ENCODE peak calls at places on chromosomes 12 and 14, in seven cellular contexts. One of them, this sample, is unnamed.

GRCh38 chr12:124786065-124786964 is 77.3 kb downstream of the SCARB1 start:
- DNase-seq in activated naive CD8-positive, alpha-beta T cell treated with anti-CD3 and anti-CD28 coated beads for 36 hours: no peak
- DNase-seq in stimulated activated CD4-positive, alpha-beta T cell treated with anti-CD3 and anti-CD28 coated beads, Interleukin-4, amount 100 ng/mL, for 48 hours: no peak
- DNase-seq in left ventricle myocardium inferior: peak
- DNase-seq in fibroblast of mammary gland: peak
- DNase-seq in WTC11: peak
- DNase-seq in A172: peak
- DNase-seq in this sample: peak

GRCh38 chr14:100334904-100335303 is 11.8 kb downstream of the SLC25A47 start:
- DNase-seq in activated naive CD8-positive, alpha-beta T cell treated with anti-CD3 and anti-CD28 coated beads for 36 hours: no peak
- DNase-seq in stimulated activated CD4-positive, alpha-beta T cell treated with anti-CD3 and anti-CD28 coated beads, Interleukin-4, amount 100 ng/mL, for 48 hours: no peak
- DNase-seq in left ventricle myocardium inferior: no peak
- DNase-seq in fibroblast of mammary gland: no peak
- DNase-seq in WTC11: no peak
- DNase-seq in A172: no peak
- DNase-seq in this sample: no peak

GRCh38 chr14:77457115-77457521 is 283 bp downstream of the VIPAS39 start:
- DNase-seq in activated naive CD8-positive, alpha-beta T cell treated with anti-CD3 and anti-CD28 coated beads for 36 hours: no peak
- DNase-seq in stimulated activated CD4-positive, alpha-beta T cell treated with anti-CD3 and anti-CD28 coated beads, Interleukin-4, amount 100 ng/mL, for 48 hours: no peak
- DNase-seq in left ventricle myocardium inferior: no peak
- DNase-seq in fibroblast of mammary gland: peak
- DNase-seq in WTC11: no peak
- DNase-seq in A172: peak
- DNase-seq in this sample: no peak

GRCh38 chr12:21500786-21501257 is 613 bp downstream of the RECQL start:
- DNase-seq in activated naive CD8-positive, alpha-beta T cell treated with anti-CD3 and anti-CD28 coated beads for 36 hours: no peak
- DNase-seq in stimulated activated CD4-positive, alpha-beta T cell treated with anti-CD3 and anti-CD28 coated beads, Interleukin-4, amount 100 ng/mL, for 48 hours: no peak
- DNase-seq in left ventricle myocardium inferior: no peak
- DNase-seq in fibroblast of mammary gland: no peak
- DNase-seq in WTC11: no peak
- DNase-seq in A172: no peak
- DNase-seq in this sample: no peak

GRCh38 chr12:123126294-123127144 is 24.4 kb downstream of the PITPNM2 start:
- DNase-seq in activated naive CD8-positive, alpha-beta T cell treated with anti-CD3 and anti-CD28 coated beads for 36 hours: no peak
- DNase-seq in stimulated activated CD4-positive, alpha-beta T cell treated with anti-CD3 and anti-CD28 coated beads, Interleukin-4, amount 100 ng/mL, for 48 hours: no peak
- DNase-seq in left ventricle myocardium inferior: no peak
- DNase-seq in fibroblast of mammary gland: peak
- DNase-seq in WTC11: no peak
- DNase-seq in A172: peak
- DNase-seq in this sample: peak

GRCh38 chr12:6327159-6327558 is 14.7 kb downstream of the TNFRSF1A start:
- DNase-seq in activated naive CD8-positive, alpha-beta T cell treated with anti-CD3 and anti-CD28 coated beads for 36 hours: no peak
- DNase-seq in stimulated activated CD4-positive, alpha-beta T cell treated with anti-CD3 and anti-CD28 coated beads, Interleukin-4, amount 100 ng/mL, for 48 hours: no peak
- DNase-seq in left ventricle myocardium inferior: no peak
- DNase-seq in fibroblast of mammary gland: no peak
- DNase-seq in WTC11: no peak
- DNase-seq in A172: no peak
- DNase-seq in this sample: no peak

GRCh38 chr12:11238275-11238674 is 31.2 kb downstream of the PRB3 start:
- DNase-seq in activated naive CD8-positive, alpha-beta T cell treated with anti-CD3 and anti-CD28 coated beads for 36 hours: no peak
- DNase-seq in stimulated activated CD4-positive, alpha-beta T cell treated with anti-CD3 and anti-CD28 coated beads, Interleukin-4, amount 100 ng/mL, for 48 hours: no peak
- DNase-seq in left ventricle myocardium inferior: no peak
- DNase-seq in fibroblast of mammary gland: no peak
- DNase-seq in WTC11: no peak
- DNase-seq in A172: no peak
- DNase-seq in this sample: no peak

GRCh38 chr14:36584167-36584811 is 1.9 kb upstream of the NKX2-8 start:
- DNase-seq in activated naive CD8-positive, alpha-beta T cell treated with anti-CD3 and anti-CD28 coated beads for 36 hours: no peak
- DNase-seq in stimulated activated CD4-positive, alpha-beta T cell treated with anti-CD3 and anti-CD28 coated beads, Interleukin-4, amount 100 ng/mL, for 48 hours: no peak
- DNase-seq in left ventricle myocardium inferior: no peak
- DNase-seq in fibroblast of mammary gland: no peak
- DNase-seq in WTC11: no peak
- DNase-seq in A172: no peak
- DNase-seq in this sample: no peak